ENCODE peak calls at places on chromosomes 4 and X, in four cellular contexts. A is germinal center, F is GM04504, T is sigmoid colon. K is an unnamed sample.
A peak's percentile ranks its signal among the peaks of the same experiment; 100 is the strongest.

GRCh38 chr4:144357970-144358369 is 217.5 kb upstream of the GYPA start:
- DNase-seq in A (peak; percentile 21), F (no peak), T (no peak), K (no peak)

GRCh38 chr4:17765514-17766286 is 15.7 kb downstream of the FAM184B start:
- DNase-seq in A (no peak), F (no peak), T (no peak), K (no peak)

GRCh38 chr4:140049924-140050681 is 103.9 kb downstream of the MAML3 start:
- DNase-seq in A (peak; percentile 26), F (no peak), T (no peak), K (no peak)

GRCh38 chr4:42654606-42655005 is 2.3 kb downstream of the ATP8A1 start:
- DNase-seq in A (no peak), F (peak; percentile 52), T (no peak), K (no peak)

GRCh38 chr4:20698382-20698781 is 1.9 kb upstream of the PACRGL start:
- DNase-seq in A (no peak), F (no peak), T (no peak), K (no peak)

GRCh38 chr4:188037003-188037713 is 41.6 kb downstream of the ZFP42 start:
- DNase-seq in A (no peak), F (no peak), T (no peak), K (no peak)

GRCh38 chr4:38601244-38601915 is 62.6 kb upstream of the KLF3 start:
- DNase-seq in A (no peak), F (no peak), T (no peak), K (no peak)

GRCh38 chr4:88075336-88075735 is 67.9 kb downstream of the PKD2 start:
- DNase-seq in A (no peak), F (no peak), T (no peak), K (no peak)

GRCh38 chrX:129744881-129745321 is 6.1 kb downstream of the XPNPEP2 start:
- DNase-seq in A (no peak), F (no peak), T (peak; percentile 25), K (no peak)

GRCh38 chr4:153223935-153224334 is 19.7 kb downstream of the TRIM2 start:
- DNase-seq in A (no peak), F (no peak), T (no peak), K (no peak)

GRCh38 chr4:109730294-109731051 is 603 bp upstream of the PLA2G12A start:
- DNase-seq in A (no peak), F (peak; percentile 23), T (peak; percentile 82), K (no peak)

K was measured in GM12864.